ENCODE peak calls at places on chromosomes 13 and 19, in five cellular contexts. P, K, B, H and R are unnamed samples.

GRCh38 chr13:20389696-20390525 is 135.7 kb downstream of the CRYL1 start:
- DNase-seq in H (no peak), K (no peak), P (no peak), B (no peak), R (no peak)

GRCh38 chr13:48398450-48399095 is 14.3 kb downstream of the LPAR6 start:
- DNase-seq in B (no peak), K (no peak), P (no peak), H (no peak), R (no peak)

GRCh38 chr19:56491399-56491798 is 14.3 kb upstream of the ZNF667 start:
- DNase-seq in K (no peak), H (no peak), B (no peak), P (no peak), R (no peak)

GRCh38 chr13:65907656-65908441 is 1322.3 kb downstream of the PCDH9 start:
- DNase-seq in P (no peak), B (no peak), K (no peak), H (no peak), R (no peak)

GRCh38 chr19:29532097-29532496 is 6.3 kb downstream of the VSTM2B start:
- DNase-seq in B (no peak), H (no peak), K (no peak), P (no peak), R (no peak)

GRCh38 chr19:55075366-55075998 is at the start of gene EPS8L1:
- DNase-seq in B (no peak), H (no peak), K (no peak), P (no peak), R (no peak)

GRCh38 chr13:39600766-39601165 is 2.2 kb downstream of the LHFPL6 start:
- DNase-seq in B (no peak), H (no peak), K (no peak), P (no peak), R (no peak)

GRCh38 chr13:102710261-102710679 is 15.4 kb upstream of the METTL21C start:
- DNase-seq in B (no peak), K (no peak), H (no peak), P (no peak), R (no peak)

GRCh38 chr19:40367577-40368434 is 19.3 kb downstream of the PLD3 start:
- DNase-seq in B (no peak), H (no peak), P (no peak), K (no peak), R (no peak)

GRCh38 chr19:4015705-4016402 is 8.3 kb downstream of the PIAS4 start:
- DNase-seq in H (no peak), P (no peak), K (peak), B (no peak), R (no peak)

GRCh38 chr19:3479819-3480215 is 508 bp downstream of the SMIM24 start:
- DNase-seq in H (no peak), P (no peak), B (no peak), K (no peak), R (no peak)

GRCh38 chr19:575527-576506 is 3.4 kb downstream of the BSG start:
- DNase-seq in P (no peak), B (peak), K (peak), H (no peak), R (no peak)

GRCh38 chr13:20714563-20715339 is 11.3 kb downstream of the IL17D start:
- DNase-seq in B (peak), P (no peak), K (peak), H (no peak), R (no peak)

GRCh38 chr19:54478677-54479266 is 5.7 kb upstream of the CDC42EP5 start:
- DNase-seq in B (no peak), H (no peak), K (no peak), P (peak), R (no peak)

GRCh38 chr13:46896346-46897138 is at the start of gene HTR2A:
- DNase-seq in K (peak), P (no peak), H (no peak), B (no peak), R (no peak)

GRCh38 chr19:17041994-17042393 is 15.4 kb upstream of the CPAMD8 start:
- DNase-seq in H (no peak), P (peak), B (no peak), K (no peak), R (no peak)

GRCh38 chr13:34223984-34224383 is 406.0 kb downstream of the RFC3 start:
- DNase-seq in B (no peak), K (no peak), P (no peak), H (no peak), R (no peak)

GRCh38 chr13:95745289-95745688 is 68.3 kb downstream of the DNAJC3 start:
- DNase-seq in H (no peak), K (peak), B (no peak), P (no peak), R (no peak)

GRCh38 chr19:4337906-4338440 is 654 bp downstream of the STAP2 start:
- DNase-seq in K (no peak), B (peak), H (no peak), P (no peak), R (peak)

GRCh38 chr19:1355258-1355973 is 28.3 kb upstream of the NDUFS7 start:
- DNase-seq in B (no peak), H (no peak), P (no peak), K (no peak), R (no peak)

GRCh38 chr13:65943711-65944110 is 1286.4 kb downstream of the PCDH9 start:
- DNase-seq in B (no peak), K (no peak), P (no peak), H (no peak), R (no peak)

GRCh38 chr13:113926951-113927660 is 46.8 kb downstream of the C13orf46 start:
- DNase-seq in K (peak), P (no peak), H (no peak), B (peak), R (no peak)

GRCh38 chr13:44692173-44692713 is 116.1 kb upstream of the TSC22D1 start:
- DNase-seq in K (no peak), P (no peak), H (no peak), B (no peak), R (no peak)

GRCh38 chr13:29810145-29810742 is 40.2 kb downstream of the UBL3 start:
- DNase-seq in K (no peak), H (no peak), P (no peak), B (no peak), R (no peak)